ENCODE peak calls at places on chromosomes 11 and 22, in six cellular contexts. K is H1, L is IMR-90, Q is trophoblast cell, Y is neuronal stem cell, N is H9. S is an unnamed sample.
A peak's percentile ranks its signal among the peaks of the same experiment; 100 is the strongest.

GRCh38 chr11:66912361-66912760 is 45.8 kb downstream of the PC start:
- DNase-seq in K (no peak), L (no peak), Q (no peak), Y (no peak), N (peak; percentile 63), S (no peak)

GRCh38 chr11:12480401-12480800 is 103.0 kb downstream of the PARVA start:
- DNase-seq in K (no peak), L (no peak), Q (peak; percentile 95), Y (no peak), N (no peak), S (no peak)

GRCh38 chr11:83941050-83941449 is 654.9 kb upstream of the CCDC90B start:
- DNase-seq in K (no peak), L (no peak), Q (no peak), Y (no peak), N (no peak), S (no peak)

GRCh38 chr11:117815262-117815803 is 9.2 kb downstream of the FXYD2 start:
- DNase-seq in K (no peak), L (no peak), Q (peak; percentile 44), Y (no peak), N (no peak), S (no peak)

GRCh38 chr22:17952273-17952801 is 72.0 kb downstream of the MICAL3 start:
- DNase-seq in K (no peak), L (no peak), Q (no peak), Y (no peak), N (no peak), S (no peak)

GRCh38 chr11:72595292-72595684 is 78.9 kb downstream of the PDE2A start:
- DNase-seq in K (no peak), L (no peak), Q (no peak), Y (peak; percentile 38), N (no peak), S (no peak)

GRCh38 chr22:39454385-39454871 is 2.4 kb upstream of the MGAT3 start:
- DNase-seq in K (no peak), L (no peak), Q (peak; percentile 61), Y (no peak), N (peak; percentile 70), S (no peak)

GRCh38 chr11:62014158-62014476 is 46.7 kb upstream of the FTH1 start:
- DNase-seq in K (no peak), L (no peak), Q (no peak), Y (no peak), N (no peak), S (no peak)

GRCh38 chr11:47204633-47204989 is 10.2 kb upstream of the DDB2 start:
- DNase-seq in K (no peak), L (peak; percentile 78), Q (peak; percentile 77), Y (no peak), N (no peak), S (peak; percentile 72)

DNA sequence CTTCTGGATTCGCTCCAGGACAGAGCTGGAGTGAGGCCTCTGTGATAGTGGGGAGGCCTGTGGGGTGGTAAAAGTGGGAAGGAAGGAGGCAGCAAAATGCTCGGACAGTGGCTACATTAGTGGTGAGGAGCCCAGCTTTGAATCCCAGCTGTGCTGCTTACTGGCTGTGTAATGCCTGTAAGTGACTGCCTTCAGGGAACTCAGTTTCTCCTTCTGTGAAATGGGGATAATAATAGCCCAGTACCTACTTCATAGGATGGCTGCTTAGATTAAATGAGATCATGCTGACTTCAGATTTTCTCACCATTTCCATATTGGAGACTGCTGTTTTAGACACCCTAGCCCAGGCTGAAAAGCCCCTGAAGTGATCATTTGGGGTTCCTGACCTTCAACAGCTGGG is 8.4 kb upstream of the ALX4 start:
- DNase-seq in K (no peak), L (no peak), Q (no peak), Y (no peak), N (no peak), S (no peak)
- H4K91ac ChIP-seq in K (no peak overlapping the region), L (no peak overlapping the region), Q (no peak overlapping the region), Y (no peak overlapping the region), N (no peak overlapping the region), S (no peak overlapping the region)

DNA sequence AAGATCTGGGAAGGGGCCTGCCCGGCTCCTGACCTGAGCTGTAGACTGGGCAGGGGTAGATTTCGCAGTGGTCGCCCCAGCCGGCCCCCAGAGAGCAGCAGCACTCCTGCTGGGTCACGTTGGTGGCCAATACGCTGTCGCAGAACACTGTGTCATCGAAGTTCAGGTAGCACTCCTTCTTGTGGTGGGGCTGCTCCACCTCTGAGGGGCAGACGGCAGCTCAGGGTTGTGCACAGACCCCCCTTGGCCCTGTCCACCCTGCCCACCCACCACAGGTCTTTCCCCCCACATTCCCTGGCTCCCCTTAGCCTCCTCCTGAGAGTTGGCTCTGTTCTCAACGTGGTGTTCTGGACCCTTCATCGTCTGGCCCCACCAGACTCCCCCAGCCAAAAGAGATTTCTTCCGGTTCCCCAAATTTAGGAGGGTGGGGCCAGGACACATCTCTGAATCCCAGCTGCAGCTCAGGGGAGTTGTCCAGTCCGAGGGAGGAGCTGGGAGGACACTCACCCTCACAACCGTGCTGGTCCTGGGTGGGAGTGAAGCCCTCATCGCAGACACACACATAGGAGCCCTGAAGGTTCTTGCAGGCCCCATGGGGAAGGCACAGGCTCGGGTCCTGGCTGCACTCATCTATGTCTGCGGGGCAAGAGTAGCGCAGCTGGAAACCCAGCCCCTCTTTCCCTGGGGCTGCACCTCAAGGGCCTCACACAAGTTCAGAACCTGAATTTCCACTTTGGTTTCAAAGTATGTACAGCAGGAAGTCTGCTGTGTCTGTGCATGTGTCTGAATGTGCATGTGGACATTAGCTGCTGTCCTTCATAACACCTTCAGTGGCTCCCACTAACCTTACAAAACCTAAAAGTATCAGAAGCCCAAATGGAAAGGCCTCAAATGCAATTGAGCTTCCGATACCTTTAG is 16.5 kb downstream of the SCYL1 start:
- DNase-seq in K (no peak), L (no peak), Q (peak; percentile 91), Y (no peak), N (no peak), S (no peak)
- H3K27ac ChIP-seq in K (no peak overlapping the region), L (peak overlapping the region; percentile 63), Q (peak overlapping the region; percentile 55), Y (no peak overlapping the region), N (no peak overlapping the region), S (peak overlapping the region; percentile 55)

DNA sequence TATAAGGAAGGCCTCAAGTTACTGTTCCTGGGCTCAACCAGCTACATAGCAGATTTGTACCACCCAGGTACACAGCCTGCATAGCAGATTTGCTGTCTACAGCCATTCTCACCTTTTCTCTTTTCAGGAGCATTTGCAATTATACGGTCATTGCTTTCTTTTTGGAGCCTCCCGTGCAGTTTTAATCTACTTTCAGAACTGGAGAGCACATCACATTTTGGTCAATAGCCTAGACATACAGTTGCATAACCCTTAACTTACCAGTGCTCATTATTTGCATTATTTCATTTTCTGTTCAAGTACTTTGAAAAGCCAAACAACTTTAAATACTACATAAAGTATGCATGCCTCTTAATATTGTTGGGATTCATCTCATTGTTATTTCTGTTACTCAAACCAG is 150.5 kb upstream of the SORL1-AS1 start:
- DNase-seq in K (no peak), L (no peak), Q (no peak), Y (no peak), N (no peak), S (no peak)
- H4K91ac ChIP-seq in K (no peak overlapping the region), L (no peak overlapping the region), Q (no peak overlapping the region), Y (no peak overlapping the region), N (no peak overlapping the region), S (no peak overlapping the region)

GRCh38 chr11:95596011-95596489 is 193.5 kb downstream of the FAM76B start:
- DNase-seq in K (no peak), L (peak; percentile 39), Q (peak; percentile 33), Y (no peak), N (no peak), S (peak; percentile 90)

GRCh38 chr11:95589893-95590612 is 199.5 kb downstream of the FAM76B start:
- DNase-seq in K (no peak), L (no peak), Q (no peak), Y (no peak), N (no peak), S (no peak)

GRCh38 chr11:95593101-95593500 is 196.5 kb downstream of the FAM76B start:
- DNase-seq in K (no peak), L (peak; percentile 40), Q (no peak), Y (no peak), N (no peak), S (no peak)

GRCh38 chr11:95588821-95589220 is 200.8 kb downstream of the FAM76B start:
- DNase-seq in K (no peak), L (no peak), Q (no peak), Y (no peak), N (no peak), S (no peak)

GRCh38 chr11:95592455-95592854 is 197.1 kb downstream of the FAM76B start:
- DNase-seq in K (no peak), L (peak; percentile 23), Q (no peak), Y (no peak), N (peak; percentile 37), S (peak; percentile 20)
- H3K27ac ChIP-seq in K (no peak overlapping the region), L (no peak overlapping the region), Q (peak overlapping the region; percentile 1), Y (no peak overlapping the region), N (no peak overlapping the region), S (no peak overlapping the region)

GRCh38 chr11:9065614-9066431 is 25.6 kb downstream of the SCUBE2 start:
- DNase-seq in K (no peak), L (peak; percentile 24), Q (peak; percentile 83), Y (no peak), N (no peak), S (peak; percentile 34)
- H4K91ac ChIP-seq in K (no peak overlapping the region), L (no peak overlapping the region), Q (no peak overlapping the region), Y (no peak overlapping the region), N (no peak overlapping the region), S (no peak overlapping the region)

DNA sequence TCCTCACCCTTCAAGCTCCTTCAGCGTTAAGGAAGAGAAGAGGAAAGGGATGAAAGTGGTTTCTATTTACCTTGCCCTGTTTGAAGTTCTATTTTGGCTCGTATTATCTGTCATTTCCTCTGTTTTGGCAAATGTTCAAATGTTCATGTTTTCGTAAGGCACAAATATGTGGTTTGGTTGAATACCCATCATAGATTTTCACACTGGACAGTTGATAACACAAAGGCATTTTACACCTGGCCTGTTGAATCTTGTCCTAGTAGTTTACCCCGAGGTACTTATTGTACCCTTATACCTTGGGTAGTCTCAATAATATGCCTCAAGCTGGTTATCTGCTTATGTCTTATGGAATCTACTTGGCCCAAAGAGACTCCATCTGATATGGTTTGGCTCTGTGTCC is 706.9 kb downstream of the METTL15 start:
- DNase-seq in K (no peak), L (no peak), Q (peak; percentile 48), Y (no peak), N (no peak), S (no peak)
- H3K27ac ChIP-seq in K (no peak overlapping the region), L (no peak overlapping the region), Q (no peak overlapping the region), Y (no peak overlapping the region), N (no peak overlapping the region), S (no peak overlapping the region)

S was measured in mesenchymal stem cell.